ENCODE peak calls at places on chromosomes 4 and X, in five cellular contexts. F is cardiac muscle cell, A is uterus, N is tibial artery, H is right atrium auricular region. R is an unnamed sample. For H3K4me1, the result is how much of the 10 kb centered on the place peaks cover.

GRCh38 chr4:26468283-26468949 is 21.9 kb downstream of the CCKAR start:
- DNase-seq in F (no peak), A (no peak), N (no peak), H (no peak), R (no peak)

GRCh38 chrX:152632445-152633097 is 5.1 kb upstream of the GABRQ start:
- DNase-seq in F (peak), A (no peak), N (peak), H (no peak), R (peak)

GRCh38 chrX:72676465-72676864 is 37.6 kb downstream of the PHKA1 start:
- DNase-seq in F (no peak), A (no peak), N (no peak), H (no peak), R (no peak)

GRCh38 chrX:16196829-16197228 is 29.5 kb downstream of the MAGEB17 start:
- DNase-seq in F (no peak), A (no peak), N (no peak), H (no peak), R (no peak)

GRCh38 chr4:117412661-117413060 is 327.3 kb upstream of the TRAM1L1 start:
- DNase-seq in F (no peak), A (no peak), N (no peak), H (no peak), R (no peak)

GRCh38 chrX:42740456-42740855 is 37.5 kb downstream of the PPP1R2C start:
- DNase-seq in F (no peak), A (no peak), N (no peak), H (no peak), R (no peak)

GRCh38 chr4:48778431-48779094 is 1.5 kb downstream of the FRYL start:
- DNase-seq in F (peak), A (no peak), N (no peak), H (no peak), R (no peak)

GRCh38 chr4:103996059-103996458 is 276.3 kb upstream of the TACR3 start:
- DNase-seq in F (peak), A (no peak), N (no peak), H (no peak), R (no peak)

GRCh38 chr4:97819314-97819713 is 324.0 kb downstream of the STPG2 start:
- DNase-seq in F (no peak), A (no peak), N (no peak), H (no peak), R (no peak)

GRCh38 chr4:24519649-24520048 is 64.7 kb downstream of the DHX15 start:
- DNase-seq in F (peak), A (no peak), N (no peak), H (no peak), R (no peak)

GRCh38 chr4:128574706-128575105 is 234.8 kb upstream of the JADE1 start:
- DNase-seq in F (peak), A (peak), N (peak), H (peak), R (peak)

GRCh38 chr4:165207016-165207430 is 338 bp upstream of the KLHL2 start:
- DNase-seq in F (peak), A (peak), N (no peak), H (no peak), R (no peak)

GRCh38 chrX:18873189-18873791 is 110.6 kb downstream of the PHKA2 start:
- DNase-seq in F (peak), A (peak), N (peak), H (no peak), R (peak)

GRCh38 chr4:158799013-158799770 is 30.4 kb downstream of the FNIP2 start:
- DNase-seq in F (no peak), A (no peak), N (no peak), H (no peak), R (no peak)

GRCh38 chr4:158799856-158800255 is 31.0 kb downstream of the FNIP2 start:
- DNase-seq in F (no peak), A (no peak), N (no peak), H (no peak), R (no peak)

GRCh38 chr4:158802914-158803313 is 34.1 kb downstream of the FNIP2 start:
- DNase-seq in F (no peak), A (no peak), N (no peak), H (no peak), R (no peak)

GRCh38 chr4:158801066-158801465 is 32.2 kb downstream of the FNIP2 start:
- DNase-seq in F (no peak), A (no peak), N (no peak), H (no peak), R (no peak)

GRCh38 chr4:158801677-158802076 is 32.9 kb downstream of the FNIP2 start:
- DNase-seq in F (no peak), A (no peak), N (no peak), H (no peak), R (no peak)
- H3K27ac ChIP-seq in F (peak), A (no peak), N (no peak), H (peak), R (peak)

GRCh38 chr4:147830987-147831386 is 99.1 kb downstream of the ARHGAP10 start:
- DNase-seq in F (peak), A (no peak), N (no peak), H (no peak), R (no peak)

GRCh38 chr4:147831452-147832192 is 99.7 kb downstream of the ARHGAP10 start:
- DNase-seq in F (peak), A (peak), N (peak), H (peak), R (no peak)

GRCh38 chr4:147828361-147828760 is 96.5 kb downstream of the ARHGAP10 start:
- DNase-seq in F (peak), A (no peak), N (no peak), H (no peak), R (no peak)

GRCh38 chr4:147829401-147830101 is 97.7 kb downstream of the ARHGAP10 start:
- DNase-seq in F (peak), A (peak), N (peak), H (peak), R (peak)

GRCh38 chr4:147830102-147830463 is 98.2 kb downstream of the ARHGAP10 start:
- DNase-seq in F (no peak), A (no peak), N (no peak), H (no peak), R (no peak)
- H3K4me1 ChIP-seq in F (under half), A (under half), N (under half), H (under half), R (half or more)

DNA sequence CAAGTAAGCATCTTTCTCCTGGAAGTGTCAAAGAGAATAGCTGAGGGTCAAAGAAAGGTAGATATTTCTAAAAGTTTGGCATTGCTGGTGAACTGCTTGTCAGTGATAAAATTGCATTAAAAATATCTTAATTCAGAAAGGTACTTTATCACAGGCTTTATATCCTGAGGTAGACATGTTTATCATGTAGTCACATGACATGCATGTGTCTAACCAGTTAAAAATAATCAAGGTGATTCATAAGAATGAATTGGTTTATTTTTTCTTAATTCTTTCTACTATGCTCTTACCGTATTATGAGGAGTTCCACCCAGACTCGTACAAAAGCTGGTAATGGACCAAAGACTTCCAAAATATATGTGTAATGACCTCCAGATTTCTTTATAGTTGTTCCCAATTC is 6.1 kb downstream of the SLC7A11 start:
- DNase-seq in F (no peak), A (no peak), N (no peak), H (no peak), R (no peak)
- TF ChIP-seq CTCF in F (no peak), A (no peak), N (no peak), H (no peak), R (no peak)

GRCh38 chr4:7186081-7186480 is 6.3 kb upstream of the SORCS2 start:
- DNase-seq in F (no peak), A (no peak), N (peak), H (no peak), R (no peak)
- H3K27ac ChIP-seq in F (no peak), A (no peak), N (no peak), H (no peak), R (no peak)

GRCh38 chr4:151199496-151200190 is 77.3 kb upstream of the PRSS48 start:
- DNase-seq in F (no peak), A (no peak), N (no peak), H (no peak), R (no peak)
- H3K4me1 ChIP-seq in F (under half), A (under half), N (under half), H (under half), R (under half)

GRCh38 chrX:57904481-57904880 is 5.8 kb downstream of the ZXDA start:
- DNase-seq in F (no peak), A (no peak), N (no peak), H (no peak), R (no peak)

GRCh38 chrX:57900961-57901360 is 9.3 kb downstream of the ZXDA start:
- DNase-seq in F (peak), A (no peak), N (no peak), H (no peak), R (no peak)

GRCh38 chrX:57899064-57899463 is 11.2 kb downstream of the ZXDA start:
- DNase-seq in F (no peak), A (no peak), N (no peak), H (no peak), R (no peak)

GRCh38 chrX:57905141-57905540 is 5.1 kb downstream of the ZXDA start:
- DNase-seq in F (no peak), A (no peak), N (no peak), H (no peak), R (no peak)

DNA sequence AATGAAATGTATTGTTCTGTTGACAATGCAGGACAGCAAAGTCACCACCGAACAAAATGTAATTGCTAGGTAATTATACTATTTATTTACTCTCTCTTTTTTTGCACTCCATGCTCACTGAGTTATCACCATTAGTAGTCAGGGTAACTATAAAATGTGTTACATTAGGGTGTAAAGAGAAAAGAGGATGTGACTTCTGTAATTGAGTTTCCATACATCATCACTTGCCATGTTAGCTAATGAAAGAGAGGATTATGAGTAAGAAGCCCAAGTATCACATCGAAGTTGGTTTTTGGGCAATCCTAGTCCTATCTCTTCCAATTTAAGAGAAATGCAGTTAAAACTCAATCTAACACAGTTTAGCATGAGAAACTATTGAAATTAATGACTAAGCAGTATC is 7.6 kb downstream of the ZXDA start:
- DNase-seq in F (no peak), A (no peak), N (no peak), H (no peak), R (no peak)
- TF ChIP-seq CTCF in F (no peak), A (no peak), N (no peak), H (no peak), R (no peak)

GRCh38 chr4:154004859-154005520 is 216.1 kb upstream of the SFRP2 start:
- DNase-seq in F (peak), A (peak), N (peak), H (no peak), R (no peak)
- H3K27ac ChIP-seq in F (no peak), A (peak), N (peak), H (peak), R (no peak)

DNA sequence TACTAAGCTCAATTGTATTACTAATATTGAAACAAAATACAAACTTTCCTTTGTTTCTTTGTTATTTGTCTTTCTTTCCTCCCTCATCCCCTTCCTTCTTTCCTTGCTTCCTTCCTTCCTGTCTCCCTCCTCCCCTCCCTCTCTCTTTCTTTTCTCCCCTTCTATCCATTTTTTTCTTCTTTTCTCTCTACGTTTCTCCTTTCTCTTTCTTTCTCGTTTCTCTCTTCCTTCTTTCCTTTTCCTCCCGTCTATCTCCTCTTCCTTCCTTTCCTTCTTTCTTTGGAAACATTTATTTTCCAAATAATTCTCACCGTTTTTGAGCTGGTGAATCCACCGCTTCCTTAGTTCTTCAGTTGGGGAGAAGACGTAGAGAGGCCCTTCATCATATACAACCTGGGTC is 16.3 kb downstream of the BTK start:
- DNase-seq in F (no peak), A (no peak), N (no peak), H (no peak), R (no peak)
- H3K4me1 ChIP-seq in F (under half), A (under half), N (under half), H (under half), R (under half)

R was measured in psoas muscle.